ENCODE peak calls at places on chromosomes 5 and 9, in ten cellular contexts. Q is upper lobe of left lung, B is H1, D is stomach, H is right lobe of liver, P is Peyer's patch, C is IMR-90, U is body of pancreas, S is prostate gland, A is uterus. Y is an unnamed sample. For H3K27me3, the result is how much of the 10 kb centered on the place peaks cover.

GRCh38 chr5:15286659-15287058 is 213.3 kb upstream of the FBXL7 start:
- DNase-seq in Q (no peak), B (no peak), D (no peak), H (no peak), P (no peak), C (no peak), U (no peak), S (no peak), A (no peak), Y (no peak)

GRCh38 chr9:36820392-36820861 is 213.6 kb downstream of the PAX5 start:
- DNase-seq in Q (no peak), B (no peak), D (no peak), H (no peak), P (no peak), C (no peak), U (no peak), S (no peak), A (no peak), Y (no peak)

GRCh38 chr9:19232117-19232829 is 1.8 kb downstream of the DENND4C start:
- DNase-seq in Q (no peak), B (no peak), D (no peak), H (no peak), P (no peak), C (peak), U (no peak), S (no peak), A (no peak), Y (no peak)

GRCh38 chr5:139150359-139150999 is 47.7 kb downstream of the SIL1 start:
- DNase-seq in Q (no peak), B (no peak), D (no peak), H (no peak), P (no peak), C (no peak), U (no peak), S (no peak), A (no peak), Y (no peak)

GRCh38 chr5:125017796-125018195 is 271.4 kb upstream of the ZNF608 start:
- DNase-seq in Q (no peak), B (no peak), D (no peak), H (no peak), P (no peak), C (no peak), U (no peak), S (no peak), A (no peak), Y (no peak)

GRCh38 chr5:108380531-108381021 is 1.3 kb downstream of the FBXL17 start:
- DNase-seq in Q (peak), B (peak), D (peak), H (peak), P (peak), C (peak), U (peak), S (peak), A (peak), Y (peak)

GRCh38 chr9:32551491-32552049 is 557 bp upstream of the SMIM27 start:
- DNase-seq in Q (no peak), B (peak), D (no peak), H (no peak), P (peak), C (peak), U (peak), S (peak), A (peak), Y (peak)

GRCh38 chr9:130707225-130707976 is 13.8 kb downstream of the EXOSC2 start:
- DNase-seq in Q (no peak), B (peak), D (peak), H (no peak), P (peak), C (peak), U (peak), S (peak), A (peak), Y (peak)

GRCh38 chr9:24257726-24258125 is 288.0 kb downstream of the IZUMO3 start:
- DNase-seq in Q (no peak), B (no peak), D (no peak), H (no peak), P (no peak), C (no peak), U (no peak), S (no peak), A (no peak), Y (no peak)

GRCh38 chr5:81544351-81545001 is 150.5 kb upstream of the ACOT12 start:
- DNase-seq in Q (no peak), B (no peak), D (no peak), H (no peak), P (no peak), C (peak), U (no peak), S (no peak), A (no peak), Y (no peak)

GRCh38 chr5:150469718-150470470 is 20.4 kb upstream of the RPS14 start:
- DNase-seq in Q (no peak), B (no peak), D (no peak), H (no peak), P (no peak), C (peak), U (no peak), S (no peak), A (no peak), Y (no peak)

GRCh38 chr9:33106827-33107621 is 30.6 kb upstream of the SMU1 start:
- DNase-seq in Q (peak), B (no peak), D (peak), H (no peak), P (no peak), C (peak), U (peak), S (peak), A (peak), Y (peak)

GRCh38 chr9:134693641-134694367 is 52.2 kb downstream of the COL5A1 start:
- DNase-seq in Q (no peak), B (no peak), D (no peak), H (peak), P (no peak), C (no peak), U (no peak), S (no peak), A (no peak), Y (no peak)

GRCh38 chr9:113985968-113986585 is 92.0 kb downstream of the AMBP start:
- DNase-seq in Q (no peak), B (no peak), D (no peak), H (no peak), P (no peak), C (peak), U (peak), S (no peak), A (no peak), Y (peak)

GRCh38 chr5:115297043-115297442 is 589 bp upstream of the CCDC112 start:
- DNase-seq in Q (no peak), B (no peak), D (no peak), H (no peak), P (no peak), C (no peak), U (peak), S (no peak), A (no peak), Y (no peak)

GRCh38 chr5:144122641-144123040 is 47.8 kb downstream of the YIPF5 start:
- DNase-seq in Q (no peak), B (no peak), D (no peak), H (no peak), P (no peak), C (no peak), U (no peak), S (no peak), A (no peak), Y (no peak)

GRCh38 chr5:178244566-178244965 is 12.0 kb upstream of the PHYKPL start:
- DNase-seq in Q (no peak), B (no peak), D (no peak), H (no peak), P (no peak), C (peak), U (no peak), S (no peak), A (no peak), Y (no peak)

GRCh38 chr9:119451426-119451825 is 82.2 kb upstream of the BRINP1 start:
- DNase-seq in Q (no peak), B (no peak), D (no peak), H (no peak), P (no peak), C (no peak), U (no peak), S (no peak), A (no peak), Y (no peak)

GRCh38 chr5:45288746-45289145 is 407.4 kb downstream of the HCN1 start:
- DNase-seq in Q (no peak), B (no peak), D (no peak), H (no peak), P (no peak), C (no peak), U (no peak), S (no peak), A (no peak), Y (no peak)

GRCh38 chr9:89806371-89807100 is 201.7 kb downstream of the GADD45G start:
- DNase-seq in Q (no peak), B (no peak), D (no peak), H (no peak), P (no peak), C (peak), U (no peak), S (no peak), A (no peak), Y (no peak)

GRCh38 chr5:91562922-91563321 is 179.8 kb upstream of the ARRDC3 start:
- DNase-seq in Q (no peak), B (no peak), D (no peak), H (no peak), P (no peak), C (no peak), U (no peak), S (no peak), A (no peak), Y (no peak)

GRCh38 chr5:159052282-159053011 is 47.3 kb downstream of the EBF1 start:
- DNase-seq in Q (no peak), B (no peak), D (no peak), H (no peak), P (peak), C (no peak), U (no peak), S (no peak), A (no peak), Y (no peak)

GRCh38 chr5:82107277-82107676 is 135.5 kb downstream of the ATG10 start:
- DNase-seq in Q (no peak), B (no peak), D (no peak), H (no peak), P (no peak), C (peak), U (no peak), S (no peak), A (no peak), Y (no peak)

GRCh38 chr5:135216072-135216812 is 182.2 kb upstream of the PITX1 start:
- DNase-seq in Q (no peak), B (peak), D (peak), H (no peak), P (no peak), C (no peak), U (no peak), S (no peak), A (no peak), Y (no peak)

GRCh38 chr5:171310816-171311697 is 2.0 kb downstream of the TLX3 start:
- DNase-seq in Q (peak), B (peak), D (no peak), H (no peak), P (no peak), C (peak), U (no peak), S (no peak), A (no peak), Y (no peak)

GRCh38 chr9:82538634-82539033 is 524.3 kb downstream of the RASEF start:
- DNase-seq in Q (no peak), B (no peak), D (no peak), H (no peak), P (no peak), C (no peak), U (no peak), S (no peak), A (no peak), Y (no peak)

GRCh38 chr9:13446935-13447334 is 167.4 kb upstream of the MPDZ start:
- DNase-seq in Q (no peak), B (no peak), D (no peak), H (no peak), P (no peak), C (no peak), U (no peak), S (no peak), A (no peak), Y (no peak)

DNA sequence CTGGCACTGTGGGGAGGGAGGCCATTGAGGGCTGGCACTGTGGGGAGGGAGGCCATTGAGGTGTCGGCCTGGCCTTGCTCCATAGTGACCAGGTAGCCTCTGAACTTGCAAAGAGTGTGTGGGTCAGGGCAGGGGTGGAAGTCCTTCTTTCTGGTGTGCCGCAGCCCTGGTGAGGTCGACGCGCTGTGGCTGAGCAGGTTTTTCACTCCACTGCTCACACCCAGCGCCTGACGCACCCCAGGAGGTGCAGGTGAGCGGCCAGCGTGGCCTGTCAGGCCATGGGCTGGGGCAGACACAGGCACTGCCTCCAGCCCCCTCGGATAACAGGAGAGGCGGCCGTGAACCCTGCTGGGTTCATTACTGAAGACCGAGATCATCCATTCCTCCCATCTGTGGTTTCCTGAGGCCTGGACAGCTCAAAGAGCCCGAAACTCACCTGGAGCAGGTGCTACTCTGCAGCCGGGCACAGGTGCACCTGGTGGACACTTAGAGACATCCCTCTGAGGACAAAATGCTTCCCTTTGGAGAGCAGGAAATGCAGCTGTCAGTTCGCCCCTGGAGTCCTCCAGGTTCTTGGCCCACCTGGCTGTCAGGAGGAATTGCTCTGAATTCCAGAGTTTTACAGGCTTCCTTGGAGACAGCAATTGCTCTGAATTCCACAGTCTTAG is 32.4 kb downstream of the LHX3 start:
- DNase-seq in Q (peak), B (peak), D (no peak), H (no peak), P (no peak), C (no peak), U (no peak), S (no peak), A (no peak), Y (no peak)
- H3K4me3 ChIP-seq in Q (no peak), B (no peak), D (no peak), H (no peak), P (no peak), C (no peak), U (no peak), S (no peak), A (no peak), Y (no peak)

GRCh38 chr9:132877447-132877817 is 652 bp downstream of the AK8 start:
- DNase-seq in Q (no peak), B (no peak), D (no peak), H (no peak), P (no peak), C (no peak), U (no peak), S (no peak), A (no peak), Y (no peak)

GRCh38 chr9:132878695-132879064 is at the start of gene SPACA9:
- DNase-seq in Q (peak), B (peak), D (peak), H (peak), P (peak), C (peak), U (peak), S (peak), A (peak), Y (peak)

GRCh38 chr9:132879443-132880310 is 979 bp downstream of the SPACA9 start:
- DNase-seq in Q (no peak), B (no peak), D (no peak), H (no peak), P (no peak), C (no peak), U (no peak), S (no peak), A (no peak), Y (no peak)

GRCh38 chr9:132876849-132877248 is 1.2 kb downstream of the AK8 start:
- DNase-seq in Q (no peak), B (no peak), D (no peak), H (no peak), P (no peak), C (no peak), U (no peak), S (no peak), A (no peak), Y (no peak)

DNA sequence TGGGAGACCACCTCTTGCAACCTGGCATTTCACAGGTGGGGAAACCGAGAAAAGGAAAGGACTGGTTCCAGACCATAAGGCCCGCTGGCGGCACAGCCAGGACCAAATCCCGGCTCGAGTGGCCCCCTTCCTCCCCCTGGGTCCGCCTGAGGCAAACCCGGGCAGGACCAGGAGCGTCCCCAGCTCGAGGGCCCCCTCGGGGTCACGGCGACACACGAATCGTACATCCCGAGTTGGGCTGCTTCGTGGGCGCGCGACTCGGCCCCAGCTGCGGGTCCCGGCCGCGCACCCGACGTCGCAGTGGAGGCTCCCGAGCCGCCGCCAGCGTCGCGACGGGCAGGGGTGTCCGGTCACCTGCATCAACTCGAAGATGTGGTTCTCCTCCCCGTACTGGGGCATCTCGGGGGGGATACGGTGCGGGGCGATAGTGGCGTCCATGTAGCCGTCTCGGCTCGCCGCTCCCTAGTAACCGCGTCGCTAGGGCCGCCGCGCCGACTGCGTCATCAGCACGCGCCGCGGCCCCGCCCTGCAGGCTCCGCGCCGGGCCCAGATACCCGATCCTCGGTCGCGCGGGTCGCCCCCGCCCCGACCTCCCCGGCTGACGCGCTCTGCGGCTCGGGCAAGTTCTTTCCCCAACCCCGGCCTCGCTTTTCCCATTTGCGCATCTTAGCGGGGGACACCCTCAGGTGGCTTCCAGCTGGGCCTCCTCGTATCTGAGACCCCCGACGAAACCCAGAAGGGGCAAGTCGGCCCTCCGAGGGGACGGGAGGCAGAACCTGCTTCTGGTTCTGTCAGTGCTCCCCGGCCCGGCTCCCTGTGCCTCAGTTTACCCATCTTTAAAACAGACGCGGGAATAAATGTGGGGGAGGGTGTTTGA is at the start of gene AK8:
- DNase-seq in Q (peak), B (peak), D (peak), H (peak), P (peak), C (peak), U (peak), S (peak), A (peak), Y (peak)
- TF ChIP-seq POLR2A in Q (no peak), B (no peak), D (no peak), H (no peak), P (peak), C (peak), U (peak), S (no peak), A (no peak), Y (peak)

GRCh38 chr5:2126512-2126911 is 243.8 kb upstream of the IRX4 start:
- DNase-seq in Q (no peak), B (no peak), D (no peak), H (no peak), P (no peak), C (no peak), U (no peak), S (no peak), A (no peak), Y (no peak)
- H3K27me3 ChIP-seq in Q (under half), B (under half), D (under half), H (under half), P (under half), C (under half), U (under half), S (under half), A (under half), Y (under half)

DNA sequence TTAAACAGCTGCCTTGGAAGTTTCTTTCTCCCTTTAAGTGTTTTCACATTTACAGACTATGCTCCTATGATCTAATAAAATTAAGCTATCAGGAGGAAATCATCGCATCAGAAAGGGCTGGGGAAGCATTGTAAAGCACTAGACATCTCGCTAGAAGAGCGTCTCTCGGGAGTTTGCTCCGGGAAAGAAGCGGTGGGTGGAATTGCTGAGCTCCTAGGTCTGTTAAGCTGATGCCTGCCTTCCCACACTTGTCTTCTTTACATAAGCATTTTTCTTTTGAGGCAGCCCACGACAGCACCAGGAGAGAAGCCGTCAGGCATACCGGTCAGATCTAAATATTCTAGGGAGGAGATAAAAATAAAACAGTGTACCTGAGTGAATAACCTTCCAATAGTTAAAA is 541.7 kb upstream of the TUSC1 start:
- DNase-seq in Q (no peak), B (no peak), D (no peak), H (no peak), P (no peak), C (no peak), U (no peak), S (no peak), A (no peak), Y (no peak)
- H3K4me3 ChIP-seq in Q (no peak), B (no peak), D (no peak), H (no peak), P (no peak), C (no peak), U (no peak), S (no peak), A (no peak), Y (no peak)